ENCODE peak calls at places on chromosomes 4 and X, in eight cellular contexts. I is neural progenitor cell, S is cardiac muscle cell, G is thoracic aorta, H is HepG2, Y is uterus, L is SK-N-SH, T is upper lobe of left lung. N is an unnamed sample. For H3K9me3, the result is how much of the 10 kb centered on the place peaks cover.

GRCh38 chr4:126939401-126939800 is 693.4 kb upstream of the INTU start:
- DNase-seq in I (no peak), S (no peak), G (no peak), H (no peak), Y (no peak), L (no peak), T (no peak), N (no peak)

GRCh38 chrX:7462110-7462509 is 314.2 kb upstream of the PUDP start:
- DNase-seq in I (no peak), S (no peak), G (no peak), H (no peak), Y (no peak), L (no peak), T (no peak), N (no peak)

GRCh38 chrX:130718137-130718536 is 184.9 kb downstream of the ENOX2 start:
- DNase-seq in I (no peak), S (no peak), G (no peak), H (no peak), Y (no peak), L (no peak), T (no peak), N (no peak)

GRCh38 chr4:1595789-1596325 is 88.3 kb downstream of the FAM53A start:
- DNase-seq in I (no peak), S (no peak), G (no peak), H (no peak), Y (no peak), L (no peak), T (no peak), N (no peak)

GRCh38 chrX:130174051-130174704 is 2.4 kb downstream of the RAB33A start:
- DNase-seq in I (no peak), S (no peak), G (peak), H (no peak), Y (peak), L (peak), T (no peak), N (no peak)

GRCh38 chr4:77586953-77587383 is 18.7 kb upstream of the CXCL13 start:
- DNase-seq in I (no peak), S (no peak), G (no peak), H (no peak), Y (no peak), L (no peak), T (no peak), N (no peak)

GRCh38 chrX:143664302-143664701 is 28.4 kb upstream of the SLITRK4 start:
- DNase-seq in I (peak), S (peak), G (no peak), H (no peak), Y (no peak), L (peak), T (no peak), N (no peak)

GRCh38 chrX:129123795-129124194 is 399.5 kb downstream of the SMARCA1 start:
- DNase-seq in I (no peak), S (no peak), G (no peak), H (peak), Y (no peak), L (no peak), T (no peak), N (no peak)

GRCh38 chr4:113828712-113829111 is 67.2 kb upstream of the CAMK2D start:
- DNase-seq in I (no peak), S (no peak), G (no peak), H (no peak), Y (no peak), L (no peak), T (no peak), N (no peak)

GRCh38 chrX:3712080-3712869 is 1.2 kb downstream of the PRKX start:
- DNase-seq in I (peak), S (peak), G (no peak), H (no peak), Y (no peak), L (no peak), T (peak), N (no peak)

GRCh38 chr4:179836179-179837075 is 2394.2 kb upstream of the AGA start:
- DNase-seq in I (no peak), S (no peak), G (no peak), H (no peak), Y (no peak), L (no peak), T (no peak), N (no peak)

GRCh38 chr4:22778547-22779163 is 85.9 kb downstream of the GBA3 start:
- DNase-seq in I (no peak), S (no peak), G (no peak), H (no peak), Y (no peak), L (no peak), T (no peak), N (no peak)

GRCh38 chrX:153933751-153934472 is 925 bp downstream of the NAA10 start:
- DNase-seq in I (no peak), S (no peak), G (no peak), H (no peak), Y (no peak), L (no peak), T (no peak), N (no peak)

GRCh38 chr4:780730-781492 is 45.0 kb downstream of the CPLX1 start:
- DNase-seq in I (peak), S (no peak), G (no peak), H (no peak), Y (no peak), L (peak), T (no peak), N (no peak)

GRCh38 chrX:31186693-31187338 is 115.0 kb upstream of the FTHL17 start:
- DNase-seq in I (no peak), S (no peak), G (no peak), H (no peak), Y (no peak), L (no peak), T (no peak), N (no peak)

GRCh38 chrX:49947778-49948177 is 25.4 kb downstream of the CLCN5 start:
- DNase-seq in I (no peak), S (no peak), G (no peak), H (no peak), Y (no peak), L (no peak), T (no peak), N (no peak)

GRCh38 chr4:159144112-159144694 is 41.3 kb downstream of the RAPGEF2 start:
- DNase-seq in I (no peak), S (no peak), G (no peak), H (no peak), Y (no peak), L (no peak), T (no peak), N (no peak)

GRCh38 chr4:175705407-175705806 is 106.7 kb downstream of the GPM6A start:
- DNase-seq in I (peak), S (peak), G (no peak), H (no peak), Y (no peak), L (peak), T (no peak), N (no peak)

GRCh38 chr4:133151301-133151680 is 2.2 kb downstream of the PCDH10 start:
- DNase-seq in I (peak), S (peak), G (no peak), H (no peak), Y (no peak), L (no peak), T (no peak), N (no peak)

GRCh38 chr4:13558881-13559280 is 14.6 kb upstream of the NKX3-2 start:
- DNase-seq in I (no peak), S (no peak), G (no peak), H (no peak), Y (no peak), L (no peak), T (no peak), N (no peak)
- H3K4me3 ChIP-seq in I (no peak), S (no peak), G (no peak), H (no peak), Y (no peak), L (no peak), T (no peak), N (no peak)

GRCh38 chr4:39453738-39454137 is 5.0 kb downstream of the RPL9 start:
- DNase-seq in I (no peak), S (no peak), G (no peak), H (no peak), Y (no peak), L (no peak), T (no peak), N (no peak)

GRCh38 chr4:39451423-39452023 is 7.2 kb downstream of the RPL9 start:
- DNase-seq in I (no peak), S (no peak), G (no peak), H (no peak), Y (no peak), L (no peak), T (no peak), N (no peak)

GRCh38 chr4:39452860-39453587 is 5.7 kb downstream of the RPL9 start:
- DNase-seq in I (no peak), S (no peak), G (no peak), H (no peak), Y (no peak), L (no peak), T (no peak), N (no peak)

GRCh38 chr4:39450618-39451017 is 8.1 kb downstream of the RPL9 start:
- DNase-seq in I (no peak), S (no peak), G (no peak), H (peak), Y (no peak), L (no peak), T (no peak), N (no peak)

GRCh38 chr4:39452153-39452859 is 6.4 kb downstream of the RPL9 start:
- DNase-seq in I (no peak), S (no peak), G (no peak), H (no peak), Y (no peak), L (no peak), T (no peak), N (no peak)
- H3K27ac ChIP-seq in I (no peak), S (no peak), G (no peak), H (no peak), Y (no peak), L (no peak), T (no peak), N (no peak)

GRCh38 chr4:17705107-17705506 is 76.3 kb downstream of the FAM184B start:
- DNase-seq in I (no peak), S (no peak), G (no peak), H (no peak), Y (no peak), L (no peak), T (no peak), N (no peak)
- H3K9me3 ChIP-seq in I (under half), S (under half), G (under half), H (under half), Y (under half), L (under half), T (under half), N (under half)

GRCh38 chrX:30153881-30154260 is 61.5 kb upstream of the MAGEB2 start:
- DNase-seq in I (peak), S (no peak), G (no peak), H (no peak), Y (no peak), L (no peak), T (no peak), N (no peak)
- H3K4me3 ChIP-seq in I (no peak), S (no peak), G (no peak), H (no peak), Y (no peak), L (no peak), T (no peak), N (no peak)

DNA sequence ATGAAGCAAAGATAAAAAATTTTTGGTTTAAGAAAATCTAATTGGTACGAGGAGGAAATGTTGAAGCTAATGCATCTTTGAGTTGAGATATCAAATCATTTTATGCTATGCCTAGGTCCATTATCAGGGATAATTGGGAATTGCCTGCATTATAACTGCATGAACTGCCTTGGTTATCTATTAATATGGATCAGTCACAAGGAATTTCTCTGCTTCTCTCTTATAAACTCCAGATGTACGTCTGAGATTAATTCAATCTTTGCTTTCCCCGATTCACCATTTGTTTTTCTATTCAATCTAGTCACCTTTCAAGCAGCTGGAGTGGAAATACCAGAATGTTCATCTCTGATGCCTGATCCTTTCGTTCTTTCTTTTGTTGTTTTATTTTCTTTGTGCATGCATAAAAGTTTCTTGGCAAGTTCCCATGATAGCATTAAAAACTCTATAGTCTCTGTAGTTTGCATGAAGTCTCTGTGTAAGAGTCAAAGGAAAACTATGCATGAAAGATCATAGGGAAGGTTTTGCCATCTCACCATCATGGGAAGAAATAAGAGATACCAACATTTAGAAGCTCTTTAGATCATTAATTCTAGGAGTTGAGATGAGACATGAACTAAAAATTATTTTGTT is 22.6 kb downstream of the SYNPO2 start:
- DNase-seq in I (no peak), S (no peak), G (no peak), H (no peak), Y (no peak), L (no peak), T (no peak), N (no peak)
- H3K27ac ChIP-seq in I (no peak), S (no peak), G (peak), H (no peak), Y (peak), L (peak), T (no peak), N (no peak)

GRCh38 chrX:103722505-103722904 is 11.8 kb downstream of the TMEM31 start:
- DNase-seq in I (no peak), S (no peak), G (no peak), H (no peak), Y (peak), L (no peak), T (no peak), N (no peak)

GRCh38 chrX:103716967-103717366 is 6.3 kb downstream of the TMEM31 start:
- DNase-seq in I (no peak), S (no peak), G (no peak), H (no peak), Y (peak), L (no peak), T (no peak), N (no peak)

GRCh38 chrX:103718120-103718519 is 7.4 kb downstream of the TMEM31 start:
- DNase-seq in I (no peak), S (no peak), G (no peak), H (no peak), Y (no peak), L (no peak), T (no peak), N (no peak)
- H3K9me3 ChIP-seq in I (under half), S (under half), G (under half), H (under half), Y (under half), L (under half), T (under half), N (under half)

DNA sequence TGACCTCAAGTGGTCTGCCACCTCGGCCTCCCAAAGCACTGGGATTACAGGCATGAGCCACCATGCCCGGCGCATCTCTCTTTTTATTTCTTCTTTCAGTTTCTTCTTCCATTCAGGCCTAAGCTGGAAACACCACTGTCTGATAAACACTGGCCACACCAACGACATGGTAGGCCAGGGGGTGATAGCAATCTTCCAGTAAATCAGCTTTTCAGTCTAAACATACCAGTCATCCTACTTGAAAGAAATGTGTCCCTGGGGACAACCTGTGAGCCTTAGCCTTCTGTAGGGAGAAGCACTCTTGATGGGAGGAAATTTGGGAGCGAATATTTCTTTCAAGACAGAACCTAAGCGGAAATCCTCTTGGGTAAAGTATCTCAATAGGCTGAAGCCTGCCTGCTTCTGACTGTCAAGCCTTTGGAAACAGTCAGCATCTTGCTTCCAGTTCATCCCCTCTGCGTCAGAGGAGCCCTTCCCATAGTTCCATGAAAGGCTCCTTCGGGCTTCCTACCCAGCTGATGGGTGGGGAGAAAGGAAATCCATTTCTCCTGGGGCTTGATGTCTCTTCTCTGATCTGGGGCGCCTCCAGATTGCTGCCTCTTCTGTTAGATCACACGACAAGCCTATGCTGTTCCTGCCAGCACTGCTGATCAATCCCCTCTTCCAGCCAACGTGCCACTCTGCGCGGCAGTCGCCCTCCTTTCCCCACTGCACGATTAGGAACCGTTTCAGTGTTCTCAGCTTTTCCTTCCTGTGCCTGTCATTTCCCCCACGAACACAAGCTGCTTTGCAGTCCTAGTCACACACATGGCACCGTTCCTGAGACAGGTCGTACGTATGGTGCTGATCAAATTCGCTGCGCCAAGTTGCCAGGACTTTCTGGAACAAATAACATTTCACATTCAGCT is 49.5 kb upstream of the CBR4 start:
- DNase-seq in I (no peak), S (no peak), G (peak), H (no peak), Y (peak), L (no peak), T (no peak), N (no peak)
- H3K4me3 ChIP-seq in I (no peak), S (no peak), G (peak), H (peak), Y (no peak), L (no peak), T (no peak), N (peak)

GRCh38 chr4:168879178-168879577 is 130.9 kb downstream of the CBR4 start:
- DNase-seq in I (no peak), S (no peak), G (no peak), H (no peak), Y (no peak), L (no peak), T (no peak), N (no peak)
- H3K27ac ChIP-seq in I (no peak), S (no peak), G (peak), H (no peak), Y (peak), L (peak), T (no peak), N (peak)